ENCODE peak calls at places on chromosomes 3 and 15, in eight cellular contexts. One of them, this sample, is unnamed.
A peak's percentile ranks its signal among the peaks of the same experiment; 100 is the strongest.

GRCh38 chr3:45017826-45018225 is 8.3 kb upstream of the CLEC3B start:
- DNase-seq in substantia nigra: no peak
- DNase-seq in activated T-helper 1 cell treated with anti-CD3 and anti-CD28 coated beads, Interleukin-12 subunit alpha, Interleukin-12 subunit beta, Interleukin-2, Interleukin-4 antibody, amounts not matched to agents 30 ng/mL and 10 ng/mL and 1 ng/mL, durations not matched to agents 14 hours and 24 hours and 36 hours: no peak
- DNase-seq in HepG2: no peak
- DNase-seq in RCC 7860: no peak
- DNase-seq in natural killer cell: no peak
- DNase-seq in body of pancreas: no peak
- DNase-seq in IMR-90: no peak
- DNase-seq in this sample: no peak

GRCh38 chr3:187726564-187726963 is 18.7 kb downstream of the BCL6 start:
- DNase-seq in body of pancreas: no peak
- DNase-seq in substantia nigra: no peak
- DNase-seq in IMR-90: no peak
- DNase-seq in activated T-helper 1 cell treated with anti-CD3 and anti-CD28 coated beads, Interleukin-12 subunit alpha, Interleukin-12 subunit beta, Interleukin-2, Interleukin-4 antibody, amounts not matched to agents 30 ng/mL and 10 ng/mL and 1 ng/mL, durations not matched to agents 14 hours and 24 hours and 36 hours: no peak
- DNase-seq in HepG2: no peak
- DNase-seq in RCC 7860: no peak
- DNase-seq in natural killer cell: no peak
- DNase-seq in this sample: no peak

GRCh38 chr15:31079519-31079918 is 22.0 kb downstream of the TRPM1 start:
- DNase-seq in activated T-helper 1 cell treated with anti-CD3 and anti-CD28 coated beads, Interleukin-12 subunit alpha, Interleukin-12 subunit beta, Interleukin-2, Interleukin-4 antibody, amounts not matched to agents 30 ng/mL and 10 ng/mL and 1 ng/mL, durations not matched to agents 14 hours and 24 hours and 36 hours: no peak
- DNase-seq in HepG2: no peak
- DNase-seq in substantia nigra: no peak
- DNase-seq in IMR-90: peak; percentile 87
- DNase-seq in RCC 7860: no peak
- DNase-seq in body of pancreas: no peak
- DNase-seq in natural killer cell: no peak
- DNase-seq in this sample: no peak

GRCh38 chr15:48671381-48672022 is 26.0 kb upstream of the FBN1 start:
- DNase-seq in body of pancreas: no peak
- DNase-seq in natural killer cell: no peak
- DNase-seq in activated T-helper 1 cell treated with anti-CD3 and anti-CD28 coated beads, Interleukin-12 subunit alpha, Interleukin-12 subunit beta, Interleukin-2, Interleukin-4 antibody, amounts not matched to agents 30 ng/mL and 10 ng/mL and 1 ng/mL, durations not matched to agents 14 hours and 24 hours and 36 hours: no peak
- DNase-seq in HepG2: no peak
- DNase-seq in substantia nigra: no peak
- DNase-seq in IMR-90: peak; percentile 89
- DNase-seq in RCC 7860: no peak
- DNase-seq in this sample: no peak

GRCh38 chr15:84831028-84831427 is 13.9 kb downstream of the ALPK3 start:
- DNase-seq in RCC 7860: no peak
- DNase-seq in body of pancreas: no peak
- DNase-seq in substantia nigra: no peak
- DNase-seq in IMR-90: no peak
- DNase-seq in natural killer cell: no peak
- DNase-seq in HepG2: no peak
- DNase-seq in activated T-helper 1 cell treated with anti-CD3 and anti-CD28 coated beads, Interleukin-12 subunit alpha, Interleukin-12 subunit beta, Interleukin-2, Interleukin-4 antibody, amounts not matched to agents 30 ng/mL and 10 ng/mL and 1 ng/mL, durations not matched to agents 14 hours and 24 hours and 36 hours: no peak
- DNase-seq in this sample: no peak

GRCh38 chr3:126339466-126339865 is 17.7 kb downstream of the KLF15 start:
- DNase-seq in substantia nigra: no peak
- DNase-seq in HepG2: no peak
- DNase-seq in IMR-90: no peak
- DNase-seq in natural killer cell: no peak
- DNase-seq in RCC 7860: no peak
- DNase-seq in activated T-helper 1 cell treated with anti-CD3 and anti-CD28 coated beads, Interleukin-12 subunit alpha, Interleukin-12 subunit beta, Interleukin-2, Interleukin-4 antibody, amounts not matched to agents 30 ng/mL and 10 ng/mL and 1 ng/mL, durations not matched to agents 14 hours and 24 hours and 36 hours: no peak
- DNase-seq in body of pancreas: no peak
- DNase-seq in this sample: no peak

GRCh38 chr3:152241142-152242067 is 27.3 kb upstream of the MBNL1 start:
- DNase-seq in RCC 7860: no peak
- DNase-seq in substantia nigra: no peak
- DNase-seq in activated T-helper 1 cell treated with anti-CD3 and anti-CD28 coated beads, Interleukin-12 subunit alpha, Interleukin-12 subunit beta, Interleukin-2, Interleukin-4 antibody, amounts not matched to agents 30 ng/mL and 10 ng/mL and 1 ng/mL, durations not matched to agents 14 hours and 24 hours and 36 hours: no peak
- DNase-seq in natural killer cell: no peak
- DNase-seq in HepG2: no peak
- DNase-seq in IMR-90: no peak
- DNase-seq in body of pancreas: no peak
- DNase-seq in this sample: no peak

GRCh38 chr3:47315069-47315647 is 32.4 kb downstream of the KLHL18 start:
- DNase-seq in substantia nigra: no peak
- DNase-seq in HepG2: no peak
- DNase-seq in IMR-90: peak; percentile 7
- DNase-seq in RCC 7860: no peak
- DNase-seq in natural killer cell: no peak
- DNase-seq in body of pancreas: no peak
- DNase-seq in activated T-helper 1 cell treated with anti-CD3 and anti-CD28 coated beads, Interleukin-12 subunit alpha, Interleukin-12 subunit beta, Interleukin-2, Interleukin-4 antibody, amounts not matched to agents 30 ng/mL and 10 ng/mL and 1 ng/mL, durations not matched to agents 14 hours and 24 hours and 36 hours: no peak
- DNase-seq in this sample: no peak

GRCh38 chr3:172760406-172760805 is 9.9 kb downstream of the ECT2 start:
- DNase-seq in HepG2: no peak
- DNase-seq in natural killer cell: no peak
- DNase-seq in RCC 7860: no peak
- DNase-seq in activated T-helper 1 cell treated with anti-CD3 and anti-CD28 coated beads, Interleukin-12 subunit alpha, Interleukin-12 subunit beta, Interleukin-2, Interleukin-4 antibody, amounts not matched to agents 30 ng/mL and 10 ng/mL and 1 ng/mL, durations not matched to agents 14 hours and 24 hours and 36 hours: no peak
- DNase-seq in substantia nigra: no peak
- DNase-seq in body of pancreas: no peak
- DNase-seq in IMR-90: peak; percentile 66
- DNase-seq in this sample: no peak

GRCh38 chr3:142270407-142270806 is 45.0 kb upstream of the GK5 start:
- DNase-seq in activated T-helper 1 cell treated with anti-CD3 and anti-CD28 coated beads, Interleukin-12 subunit alpha, Interleukin-12 subunit beta, Interleukin-2, Interleukin-4 antibody, amounts not matched to agents 30 ng/mL and 10 ng/mL and 1 ng/mL, durations not matched to agents 14 hours and 24 hours and 36 hours: peak; percentile 49
- DNase-seq in natural killer cell: peak; percentile 56
- DNase-seq in IMR-90: no peak
- DNase-seq in HepG2: no peak
- DNase-seq in RCC 7860: no peak
- DNase-seq in body of pancreas: no peak
- DNase-seq in substantia nigra: no peak
- DNase-seq in this sample: peak; percentile 75

GRCh38 chr15:22885105-22885504 is 46.6 kb downstream of the NIPA2 start:
- DNase-seq in natural killer cell: no peak
- DNase-seq in activated T-helper 1 cell treated with anti-CD3 and anti-CD28 coated beads, Interleukin-12 subunit alpha, Interleukin-12 subunit beta, Interleukin-2, Interleukin-4 antibody, amounts not matched to agents 30 ng/mL and 10 ng/mL and 1 ng/mL, durations not matched to agents 14 hours and 24 hours and 36 hours: no peak
- DNase-seq in substantia nigra: no peak
- DNase-seq in body of pancreas: no peak
- DNase-seq in RCC 7860: no peak
- DNase-seq in IMR-90: no peak
- DNase-seq in HepG2: no peak
- DNase-seq in this sample: no peak